ENCODE peak calls at places on chromosomes 7 and 10, in four cellular contexts. D is mucosa of descending colon, C is ELF-1, A is A172. G is an unnamed sample.
A peak's percentile ranks its signal among the peaks of the same experiment; 100 is the strongest.

GRCh38 chr10:133187091-133187905 is 27.3 kb downstream of the KNDC1 start:
- DNase-seq in D (no peak), C (no peak), A (no peak), G (no peak)

GRCh38 chr10:69332278-69333010 is 54.1 kb downstream of the HK1 start:
- DNase-seq in D (peak; percentile 49), C (no peak), A (no peak), G (no peak)

GRCh38 chr7:127387974-127388373 is 4.5 kb downstream of the ZNF800 start:
- DNase-seq in A (no peak), C (no peak), D (no peak), G (no peak)

GRCh38 chr7:28586736-28587135 is 174.4 kb downstream of the CREB5 start:
- DNase-seq in D (no peak), C (no peak), A (peak; percentile 43), G (no peak)

GRCh38 chr10:34360984-34361383 is 454.1 kb downstream of the PARD3 start:
- DNase-seq in C (no peak), D (no peak), A (no peak), G (no peak)

GRCh38 chr7:50812847-50813475 is 30.3 kb upstream of the GRB10 start:
- DNase-seq in D (peak; percentile 87), C (no peak), A (peak; percentile 90), G (peak; percentile 83)

GRCh38 chr7:133570321-133570720 is 317.4 kb downstream of the EXOC4 start:
- DNase-seq in C (no peak), D (no peak), A (no peak), G (no peak)

GRCh38 chr7:117479480-117480224 is at the start of gene CFTR:
- DNase-seq in C (peak; percentile 35), D (peak; percentile 64), A (no peak), G (no peak)

GRCh38 chr7:142750321-142750938 is 1.2 kb downstream of the PRSS1 start:
- DNase-seq in A (no peak), C (no peak), D (no peak), G (no peak)

GRCh38 chr7:2526659-2527504 is 7.3 kb downstream of the LFNG start:
- DNase-seq in C (no peak), D (peak; percentile 62), A (no peak), G (no peak)

GRCh38 chr10:6044651-6045599 is 17.2 kb downstream of the IL2RA start:
- DNase-seq in D (peak; percentile 3), C (no peak), A (no peak), G (no peak)

GRCh38 chr7:81684513-81685262 is 85.2 kb downstream of the HGF start:
- DNase-seq in A (peak; percentile 99), C (peak; percentile 53), D (peak; percentile 76), G (peak; percentile 99)

GRCh38 chr7:127809285-127809702 is 157.3 kb downstream of the SND1 start:
- DNase-seq in C (no peak), D (no peak), A (peak; percentile 38), G (no peak)

GRCh38 chr10:118465300-118465874 is 123.3 kb upstream of the FAM204A start:
- DNase-seq in D (no peak), A (no peak), C (no peak), G (no peak)

GRCh38 chr10:5511885-5512280 is 12.5 kb upstream of the CALML5 start:
- DNase-seq in C (peak; percentile 20), A (no peak), D (no peak), G (no peak)

GRCh38 chr7:116630932-116631449 is 41.0 kb upstream of the MET start:
- DNase-seq in C (peak; percentile 63), A (peak; percentile 84), D (peak; percentile 90), G (no peak)

GRCh38 chr10:37857287-37858211 is at the start of gene ZNF248:
- DNase-seq in C (peak; percentile 97), D (peak; percentile 96), A (peak; percentile 93), G (peak; percentile 95)

GRCh38 chr10:86164912-86165311 is 201.7 kb downstream of the GRID1 start:
- DNase-seq in A (no peak), C (no peak), D (no peak), G (no peak)

GRCh38 chr10:124086787-124087671 is 6.4 kb downstream of the CHST15 start:
- DNase-seq in D (no peak), C (no peak), A (no peak), G (no peak)

GRCh38 chr10:90817173-90817889 is 40.5 kb downstream of the HTR7 start:
- DNase-seq in D (no peak), C (no peak), A (no peak), G (no peak)

GRCh38 chr7:89618269-89618668 is 536.0 kb upstream of the STEAP1 start:
- DNase-seq in C (no peak), A (no peak), D (no peak), G (no peak)

GRCh38 chr10:59905735-59906416 is 480 bp downstream of the CCDC6 start:
- DNase-seq in D (peak; percentile 38), C (peak; percentile 22), A (no peak), G (no peak)

GRCh38 chr7:73626814-73627213 is 2.5 kb upstream of the MLXIPL start:
- DNase-seq in A (peak; percentile 34), C (no peak), D (no peak), G (peak; percentile 43)

GRCh38 chr7:151851160-151851751 is 25.7 kb downstream of the PRKAG2 start:
- DNase-seq in C (peak; percentile 45), A (no peak), D (no peak), G (no peak)

GRCh38 chr7:3243680-3244079 is 57.4 kb upstream of the SDK1 start:
- DNase-seq in A (no peak), C (peak; percentile 44), D (no peak), G (no peak)

GRCh38 chr7:7920481-7920880 is 48.1 kb upstream of the GLCCI1 start:
- DNase-seq in D (peak; percentile 54), A (no peak), C (no peak), G (no peak)

GRCh38 chr10:116753759-116754158 is 11.4 kb upstream of the HSPA12A start:
- DNase-seq in C (no peak), A (no peak), D (no peak), G (peak; percentile 43)

GRCh38 chr10:86730227-86730626 is 26.2 kb upstream of the BMPR1A start:
- DNase-seq in A (no peak), C (no peak), D (peak; percentile 87), G (no peak)